ENCODE peak calls at places on chromosomes 12 and 14, in five cellular contexts. O is activated naive CD4-positive, alpha-beta T cell; P is lower leg skin; S is bronchial epithelial cell; J is stimulated activated CD4-positive, alpha-beta T cell treated with anti-CD3 and anti-CD28 coated beads, TNF-alpha, amount 100 ng/mL, for 48 hours. V is an unnamed sample.

GRCh38 chr12:96225003-96225855 is 31.1 kb downstream of the ELK3 start:
- DNase-seq in O (no peak), P (peak), S (no peak), J (no peak), V (no peak)

GRCh38 chr12:95520825-95521224 is 30.5 kb downstream of the USP44 start:
- DNase-seq in O (no peak), P (no peak), S (no peak), J (no peak), V (no peak)

GRCh38 chr12:124915249-124916236 is 1.1 kb upstream of the UBC start:
- DNase-seq in O (no peak), P (no peak), S (peak), J (no peak), V (peak)

GRCh38 chr12:68034567-68034966 is 45.3 kb downstream of the IFNG-AS1 start:
- DNase-seq in O (no peak), P (no peak), S (no peak), J (no peak), V (no peak)

GRCh38 chr12:80001562-80001961 is 66.7 kb upstream of the PPP1R12A start:
- DNase-seq in O (no peak), P (no peak), S (peak), J (no peak), V (peak)

GRCh38 chr14:54837508-54838149 is 65.0 kb downstream of the GCH1 start:
- DNase-seq in O (no peak), P (no peak), S (no peak), J (no peak), V (no peak)

GRCh38 chr14:61203059-61203753 is 77.9 kb downstream of the TMEM30B start:
- DNase-seq in O (no peak), P (no peak), S (no peak), J (no peak), V (no peak)

GRCh38 chr14:57848353-57848752 is 17.5 kb downstream of the SLC35F4 start:
- DNase-seq in O (no peak), P (no peak), S (no peak), J (no peak), V (no peak)

GRCh38 chr14:68192935-68193334 is 373.4 kb downstream of the RAD51B start:
- DNase-seq in O (no peak), P (no peak), S (no peak), J (no peak), V (no peak)

GRCh38 chr12:3004655-3005565 is 45.7 kb downstream of the TEAD4 start:
- DNase-seq in O (no peak), P (no peak), S (no peak), J (no peak), V (no peak)

GRCh38 chr14:67541448-67542387 is 8.6 kb downstream of the PLEKHH1 start:
- DNase-seq in O (no peak), P (peak), S (no peak), J (no peak), V (no peak)

GRCh38 chr14:24605435-24606190 is 3.9 kb downstream of the GZMH start:
- DNase-seq in O (peak), P (peak), S (peak), J (peak), V (peak)

GRCh38 chr12:79454338-79454777 is 236.4 kb downstream of the PAWR start:
- DNase-seq in O (no peak), P (no peak), S (peak), J (no peak), V (peak)

GRCh38 chr14:20687362-20688166 is 1.0 kb upstream of the ANG start:
- DNase-seq in O (no peak), P (no peak), S (no peak), J (no peak), V (no peak)